ENCODE peak calls at places on chromosomes 12 and 14, in six cellular contexts. O, Z, V, H, T and U are unnamed samples.

GRCh38 chr14:23055621-23056256 is 1.6 kb downstream of the CDH24 start:
- DNase-seq in O (no peak), Z (no peak), V (peak; percentile 47), H (no peak), T (peak; percentile 98), U (no peak)

GRCh38 chr12:61291647-61292046 is 968.6 kb upstream of the USP15 start:
- DNase-seq in O (no peak), Z (no peak), V (no peak), H (no peak), T (no peak), U (no peak)

GRCh38 chr12:53061404-53062010 is 11.6 kb downstream of the TNS2 start:
- DNase-seq in O (no peak), Z (no peak), V (no peak), H (no peak), T (no peak), U (no peak)

GRCh38 chr12:54935235-54935951 is 49.2 kb downstream of the TESPA1 start:
- DNase-seq in O (no peak), Z (peak; percentile 60), V (peak; percentile 70), H (peak; percentile 87), T (no peak), U (peak; percentile 64)

GRCh38 chr12:69779928-69780327 is 41.3 kb downstream of the RAB3IP start:
- DNase-seq in O (no peak), Z (no peak), V (peak; percentile 11), H (peak; percentile 34), T (peak; percentile 64), U (no peak)

GRCh38 chr12:50614167-50614762 is 109.5 kb downstream of the DIP2B start:
- DNase-seq in O (no peak), Z (no peak), V (peak; percentile 54), H (peak; percentile 30), T (no peak), U (no peak)

GRCh38 chr14:55051165-55051425 is 352 bp upstream of the MAPK1IP1L start:
- DNase-seq in O (no peak), Z (no peak), V (no peak), H (no peak), T (no peak), U (no peak)

GRCh38 chr12:56591961-56592360 is 38.2 kb downstream of the BAZ2A start:
- DNase-seq in O (no peak), Z (no peak), V (peak; percentile 76), H (no peak), T (no peak), U (no peak)

GRCh38 chr14:53295985-53296582 is 143.0 kb upstream of the DDHD1 start:
- DNase-seq in O (no peak), Z (no peak), V (peak; percentile 42), H (peak; percentile 69), T (no peak), U (peak; percentile 12)

GRCh38 chr12:62817556-62818271 is 117.2 kb downstream of the PPM1H start:
- DNase-seq in O (no peak), Z (no peak), V (peak; percentile 13), H (peak; percentile 48), T (no peak), U (no peak)

GRCh38 chr14:103629503-103630121 is 601 bp downstream of the KLC1 start:
- DNase-seq in O (no peak), Z (no peak), V (no peak), H (no peak), T (peak; percentile 55), U (no peak)

GRCh38 chr12:15155271-15155670 is 65.9 kb downstream of the RERG start:
- DNase-seq in O (no peak), Z (no peak), V (no peak), H (no peak), T (peak; percentile 72), U (no peak)

GRCh38 chr12:91804533-91804932 is 341.1 kb downstream of the BTG1 start:
- DNase-seq in O (no peak), Z (no peak), V (no peak), H (no peak), T (no peak), U (no peak)

GRCh38 chr14:51304956-51305355 is 64.9 kb downstream of the TMX1 start:
- DNase-seq in O (no peak), Z (peak; percentile 80), V (peak; percentile 96), H (peak; percentile 90), T (no peak), U (no peak)

GRCh38 chr14:80587096-80587724 is 354.3 kb downstream of the CEP128 start:
- DNase-seq in O (no peak), Z (no peak), V (peak; percentile 60), H (peak; percentile 69), T (no peak), U (peak; percentile 17)

GRCh38 chr12:80032967-80033366 is 66.4 kb upstream of the OTOGL start:
- DNase-seq in O (no peak), Z (no peak), V (peak; percentile 20), H (no peak), T (no peak), U (no peak)

GRCh38 chr12:29041621-29042020 is 107.5 kb upstream of the FAR2 start:
- DNase-seq in O (no peak), Z (peak; percentile 20), V (peak; percentile 82), H (peak; percentile 58), T (no peak), U (peak; percentile 65)

GRCh38 chr12:54306925-54307731 is 6.3 kb upstream of the NFE2 start:
- DNase-seq in O (no peak), Z (no peak), V (peak; percentile 38), H (peak; percentile 90), T (peak; percentile 91), U (no peak)

GRCh38 chr14:54686219-54686870 is 119.4 kb downstream of the SAMD4A start:
- DNase-seq in O (no peak), Z (peak; percentile 47), V (peak; percentile 91), H (peak; percentile 92), T (no peak), U (no peak)

GRCh38 chr12:11769723-11770514 is 120.4 kb downstream of the ETV6 start:
- DNase-seq in O (no peak), Z (no peak), V (no peak), H (no peak), T (no peak), U (no peak)

GRCh38 chr12:14810953-14811483 is 3.0 kb downstream of the SMCO3 start:
- DNase-seq in O (no peak), Z (no peak), V (no peak), H (peak; percentile 43), T (peak; percentile 47), U (no peak)

DNA sequence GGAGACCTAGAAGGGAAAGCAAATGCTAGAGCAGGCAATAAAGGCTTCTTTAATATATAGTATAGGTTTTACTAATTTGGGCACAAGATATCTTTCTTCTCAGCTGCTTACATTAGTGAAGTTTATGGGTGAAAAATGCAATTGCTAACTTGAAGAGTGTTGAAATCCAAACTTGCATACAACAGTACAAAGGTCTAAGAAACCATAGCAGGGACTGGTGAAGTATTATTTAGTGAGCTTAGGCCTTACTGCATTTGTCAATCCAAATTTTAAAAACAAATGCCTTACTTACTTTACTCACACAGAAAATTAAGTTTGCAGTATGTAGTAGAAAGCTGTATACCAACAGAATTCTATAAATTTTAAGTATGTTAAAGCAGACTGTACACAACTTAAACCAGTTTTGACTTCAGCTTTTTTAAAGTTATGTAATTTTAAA is 1.4 kb upstream of the AP4S1 start:
- DNase-seq in O (no peak), Z (no peak), V (no peak), H (no peak), T (no peak), U (no peak)
- H3K4me3 ChIP-seq in O (no peak overlapping the region), Z (peak overlapping the region; percentile 93), V (peak overlapping the region; percentile 86), H (peak overlapping the region; percentile 96), T (peak overlapping the region; percentile 81), U (peak overlapping the region; percentile 89)

GRCh38 chr14:100732766-100733100 is 6.0 kb downstream of the DLK1 start:
- DNase-seq in O (no peak), Z (no peak), V (no peak), H (no peak), T (no peak), U (no peak)
- H3K4me3 ChIP-seq in O (no peak overlapping the region), Z (no peak overlapping the region), V (no peak overlapping the region), H (no peak overlapping the region), T (no peak overlapping the region), U (no peak overlapping the region)

GRCh38 chr12:100935929-100936328 is 141.4 kb downstream of the ANO4 start:
- DNase-seq in O (no peak), Z (no peak), V (no peak), H (no peak), T (no peak), U (no peak)
- H3K4me3 ChIP-seq in O (no peak overlapping the region), Z (no peak overlapping the region), V (no peak overlapping the region), H (no peak overlapping the region), T (no peak overlapping the region), U (no peak overlapping the region)

DNA sequence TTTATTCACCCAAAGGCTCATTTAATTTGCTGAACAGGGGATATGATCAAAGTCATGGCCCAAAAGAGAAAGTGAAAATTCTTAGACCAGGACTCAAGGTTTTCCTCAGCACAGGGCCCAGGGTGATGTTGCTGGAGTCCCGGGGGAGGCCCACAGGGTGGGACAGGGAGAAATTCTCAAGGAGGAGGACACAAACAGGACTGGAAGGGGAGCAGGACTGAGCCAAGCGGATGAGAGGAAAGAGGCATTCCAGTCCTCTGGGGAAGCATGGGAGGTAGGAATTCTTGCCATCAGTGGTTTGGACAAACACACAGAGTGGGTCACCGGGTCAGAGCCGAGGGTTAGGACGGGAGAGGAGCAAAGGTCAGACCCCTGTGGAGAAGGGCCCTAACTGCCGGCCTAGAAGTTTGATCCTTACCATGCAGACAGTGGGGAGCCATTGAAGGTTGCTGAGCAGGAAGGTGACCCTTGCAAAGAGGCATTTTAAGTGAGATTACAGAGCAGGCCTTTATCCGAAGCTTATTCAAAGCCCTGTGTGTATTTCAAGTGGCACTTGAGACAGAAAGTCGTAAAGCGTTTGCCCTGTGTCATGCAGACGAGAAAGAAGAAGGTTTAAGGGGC is 68.4 kb upstream of the PTGR2 start:
- DNase-seq in O (no peak), Z (no peak), V (no peak), H (no peak), T (no peak), U (no peak)
- H3K4me3 ChIP-seq in O (no peak overlapping the region), Z (no peak overlapping the region), V (no peak overlapping the region), H (no peak overlapping the region), T (no peak overlapping the region), U (peak overlapping the region; percentile 26)